ENCODE peak calls at places on chromosomes 1 and 21, in eight cellular contexts. F is ACHN; Q is effector memory CD8-positive, alpha-beta T cell; U is NCI-H345; H is hepatocyte; W is stimulated activated CD4-positive, alpha-beta T cell treated with anti-CD3 and anti-CD28 coated beads, TNF-alpha, amount 100 ng/mL, for 4 hours; L is HT1080; R is GM19239. Z is an unnamed sample.

GRCh38 chr21:45014747-45015468 is 59.5 kb upstream of the ADARB1 start:
- DNase-seq in F (no peak), Q (no peak), U (no peak), H (no peak), W (no peak), L (no peak), R (no peak), Z (no peak)

GRCh38 chr1:247494746-247495145 is 36.8 kb upstream of the OR2B11 start:
- DNase-seq in F (no peak), Q (no peak), U (no peak), H (peak), W (no peak), L (no peak), R (no peak), Z (peak)

GRCh38 chr1:203407301-203407700 is 56.4 kb upstream of the FMOD start:
- DNase-seq in F (no peak), Q (no peak), U (no peak), H (no peak), W (no peak), L (no peak), R (no peak), Z (no peak)

GRCh38 chr1:54499097-54500029 is 48.7 kb upstream of the ACOT11 start:
- DNase-seq in F (peak), Q (no peak), U (peak), H (peak), W (no peak), L (peak), R (no peak), Z (peak)

GRCh38 chr1:89808429-89809117 is 12.3 kb upstream of the LRRC8D start:
- DNase-seq in F (no peak), Q (no peak), U (no peak), H (peak), W (no peak), L (peak), R (no peak), Z (peak)

GRCh38 chr1:77060000-77060399 is 159.2 kb downstream of the PIGK start:
- DNase-seq in F (no peak), Q (no peak), U (no peak), H (no peak), W (no peak), L (no peak), R (no peak), Z (peak)

GRCh38 chr21:33026299-33026858 is 644 bp downstream of the OLIG2 start:
- DNase-seq in F (no peak), Q (no peak), U (no peak), H (no peak), W (no peak), L (no peak), R (no peak), Z (no peak)

GRCh38 chr1:156748670-156749428 is 2.6 kb downstream of the HDGF start:
- DNase-seq in F (peak), Q (no peak), U (no peak), H (peak), W (no peak), L (peak), R (no peak), Z (peak)

GRCh38 chr1:187384504-187384903 is 555.8 kb downstream of the PLA2G4A start:
- DNase-seq in F (no peak), Q (no peak), U (no peak), H (no peak), W (no peak), L (no peak), R (no peak), Z (no peak)

GRCh38 chr1:21265644-21266043 is 24.6 kb downstream of the ECE1 start:
- DNase-seq in F (no peak), Q (no peak), U (no peak), H (no peak), W (no peak), L (no peak), R (no peak), Z (no peak)

GRCh38 chr1:161119017-161119378 is 1.1 kb downstream of the NIT1 start:
- DNase-seq in F (no peak), Q (no peak), U (no peak), H (peak), W (no peak), L (no peak), R (no peak), Z (no peak)

GRCh38 chr1:20031836-20032235 is 38.2 kb upstream of the PLA2G5 start:
- DNase-seq in F (no peak), Q (no peak), U (no peak), H (no peak), W (no peak), L (no peak), R (no peak), Z (no peak)

GRCh38 chr1:76501576-76502219 is 365.6 kb upstream of the ST6GALNAC5 start:
- DNase-seq in F (no peak), Q (no peak), U (no peak), H (no peak), W (no peak), L (no peak), R (no peak), Z (no peak)

GRCh38 chr1:234758851-234759250 is 148.9 kb upstream of the IRF2BP2 start:
- DNase-seq in F (no peak), Q (peak), U (no peak), H (no peak), W (no peak), L (no peak), R (no peak), Z (no peak)

GRCh38 chr1:117857434-117857833 is 72.0 kb downstream of the GDAP2 start:
- DNase-seq in F (no peak), Q (no peak), U (peak), H (peak), W (no peak), L (no peak), R (no peak), Z (peak)

GRCh38 chr21:42067531-42068255 is 3.4 kb upstream of the UMODL1 start:
- DNase-seq in F (no peak), Q (no peak), U (no peak), H (no peak), W (no peak), L (no peak), R (no peak), Z (no peak)

GRCh38 chr1:161768986-161769672 is 3.0 kb downstream of the ATF6 start:
- DNase-seq in F (no peak), Q (no peak), U (no peak), H (no peak), W (no peak), L (no peak), R (no peak), Z (peak)

GRCh38 chr1:218823291-218823900 is 350.3 kb upstream of the LYPLAL1 start:
- DNase-seq in F (peak), Q (no peak), U (no peak), H (no peak), W (no peak), L (peak), R (no peak), Z (peak)

GRCh38 chr1:7247683-7248401 is 462.6 kb downstream of the CAMTA1 start:
- DNase-seq in F (no peak), Q (no peak), U (peak), H (no peak), W (no peak), L (no peak), R (no peak), Z (no peak)

GRCh38 chr1:201146626-201147390 is 7.5 kb downstream of the TMEM9 start:
- DNase-seq in F (no peak), Q (no peak), U (no peak), H (no peak), W (no peak), L (no peak), R (no peak), Z (no peak)

GRCh38 chr21:34812510-34813265 is 143.9 kb downstream of the CLIC6 start:
- DNase-seq in F (no peak), Q (no peak), U (peak), H (peak), W (no peak), L (peak), R (no peak), Z (peak)

GRCh38 chr1:203039609-203040517 is 13.6 kb downstream of the PPFIA4 start:
- DNase-seq in F (peak), Q (no peak), U (no peak), H (peak), W (no peak), L (no peak), R (no peak), Z (peak)

GRCh38 chr1:193629875-193630274 is 443.5 kb upstream of the B3GALT2 start:
- DNase-seq in F (no peak), Q (no peak), U (no peak), H (no peak), W (no peak), L (no peak), R (no peak), Z (peak)

GRCh38 chr1:203051841-203052324 is 25.6 kb downstream of the PPFIA4 start:
- DNase-seq in F (no peak), Q (no peak), U (peak), H (peak), W (no peak), L (no peak), R (no peak), Z (no peak)

GRCh38 chr1:29953938-29954337 is 717.6 kb downstream of the PTPRU start:
- DNase-seq in F (no peak), Q (no peak), U (no peak), H (no peak), W (no peak), L (no peak), R (no peak), Z (no peak)

GRCh38 chr1:169928438-169929209 is 34.9 kb upstream of the SCYL3 start:
- DNase-seq in F (peak), Q (no peak), U (peak), H (peak), W (no peak), L (peak), R (no peak), Z (peak)

GRCh38 chr1:187842406-187843165 is 1013.8 kb downstream of the PLA2G4A start:
- DNase-seq in F (peak), Q (no peak), U (no peak), H (peak), W (no peak), L (peak), R (no peak), Z (peak)

GRCh38 chr1:17201201-17202021 is 3.5 kb upstream of the PADI1 start:
- DNase-seq in F (peak), Q (peak), U (no peak), H (no peak), W (no peak), L (no peak), R (no peak), Z (no peak)

GRCh38 chr1:201137579-201138310 is 10.8 kb upstream of the ASCL5 start:
- DNase-seq in F (peak), Q (no peak), U (no peak), H (peak), W (no peak), L (peak), R (no peak), Z (peak)

GRCh38 chr1:190484045-190484444 is 6.4 kb upstream of the BRINP3 start:
- DNase-seq in F (no peak), Q (no peak), U (no peak), H (no peak), W (no peak), L (no peak), R (no peak), Z (no peak)

GRCh38 chr1:75811211-75811981 is 14.7 kb downstream of the MSH4 start:
- DNase-seq in F (no peak), Q (no peak), U (no peak), H (no peak), W (no peak), L (peak), R (no peak), Z (no peak)

GRCh38 chr1:81695741-81696140 is 105.0 kb upstream of the ADGRL2 start:
- DNase-seq in F (peak), Q (no peak), U (no peak), H (peak), W (no peak), L (peak), R (no peak), Z (peak)

GRCh38 chr1:165763442-165763841 is 5.2 kb downstream of the TMCO1 start:
- DNase-seq in F (no peak), Q (no peak), U (no peak), H (no peak), W (no peak), L (no peak), R (no peak), Z (no peak)

GRCh38 chr1:46703927-46704641 is 14.8 kb downstream of the EFCAB14 start:
- DNase-seq in F (no peak), Q (no peak), U (no peak), H (no peak), W (no peak), L (no peak), R (no peak), Z (no peak)

GRCh38 chr1:169105434-169106094 is 926 bp upstream of the ATP1B1 start:
- DNase-seq in F (peak), Q (no peak), U (peak), H (peak), W (peak), L (peak), R (no peak), Z (peak)

GRCh38 chr1:203475012-203475981 is at the start of gene PRELP:
- DNase-seq in F (no peak), Q (no peak), U (peak), H (peak), W (no peak), L (no peak), R (no peak), Z (peak)

GRCh38 chr1:30883389-30884172 is 25.0 kb downstream of the SDC3 start:
- DNase-seq in F (no peak), Q (no peak), U (no peak), H (no peak), W (no peak), L (no peak), R (no peak), Z (no peak)

Z was measured in PC-3.